ENCODE peak calls at places on chromosomes 6 and 20, in ten cellular contexts. One of them, this sample, is unnamed.

GRCh38 chr6:77040566-77041195 is 422.6 kb downstream of the HTR1B start:
- DNase-seq in effector memory CD4-positive, alpha-beta T cell: no peak
- DNase-seq in NAMALWA: no peak
- DNase-seq in Right ventricle myocardium superior: no peak
- DNase-seq in tibial nerve: no peak
- DNase-seq in activated CD4-positive, CD25-positive, alpha-beta regulatory T cell: no peak
- DNase-seq in nucleus accumbens: no peak
- DNase-seq in stimulated activated CD4-positive, alpha-beta T cell treated with anti-CD3 and anti-CD28 coated beads, Interleukin-4, amount 100 ng/mL, for 48 hours: no peak
- DNase-seq in GM03348: peak; percentile 24
- DNase-seq in IMR-90: peak; percentile 15
- DNase-seq in this sample: no peak

GRCh38 chr6:116439572-116439971 is 21.6 kb upstream of the CALHM6 start:
- DNase-seq in NAMALWA: no peak
- DNase-seq in GM03348: peak; percentile 18
- DNase-seq in tibial nerve: no peak
- DNase-seq in stimulated activated CD4-positive, alpha-beta T cell treated with anti-CD3 and anti-CD28 coated beads, Interleukin-4, amount 100 ng/mL, for 48 hours: no peak
- DNase-seq in effector memory CD4-positive, alpha-beta T cell: no peak
- DNase-seq in IMR-90: peak; percentile 52
- DNase-seq in activated CD4-positive, CD25-positive, alpha-beta regulatory T cell: no peak
- DNase-seq in nucleus accumbens: no peak
- DNase-seq in Right ventricle myocardium superior: no peak
- DNase-seq in this sample: no peak

GRCh38 chr6:624979-625378 is 31.9 kb downstream of the HUS1B start:
- DNase-seq in nucleus accumbens: no peak
- DNase-seq in tibial nerve: no peak
- DNase-seq in NAMALWA: peak; percentile 13
- DNase-seq in activated CD4-positive, CD25-positive, alpha-beta regulatory T cell: no peak
- DNase-seq in Right ventricle myocardium superior: no peak
- DNase-seq in stimulated activated CD4-positive, alpha-beta T cell treated with anti-CD3 and anti-CD28 coated beads, Interleukin-4, amount 100 ng/mL, for 48 hours: no peak
- DNase-seq in effector memory CD4-positive, alpha-beta T cell: no peak
- DNase-seq in GM03348: no peak
- DNase-seq in IMR-90: peak; percentile 51
- DNase-seq in this sample: no peak

GRCh38 chr20:63169731-63170130 is 46.2 kb downstream of the YTHDF1 start:
- DNase-seq in stimulated activated CD4-positive, alpha-beta T cell treated with anti-CD3 and anti-CD28 coated beads, Interleukin-4, amount 100 ng/mL, for 48 hours: no peak
- DNase-seq in effector memory CD4-positive, alpha-beta T cell: no peak
- DNase-seq in activated CD4-positive, CD25-positive, alpha-beta regulatory T cell: no peak
- DNase-seq in GM03348: no peak
- DNase-seq in tibial nerve: no peak
- DNase-seq in nucleus accumbens: no peak
- DNase-seq in IMR-90: no peak
- DNase-seq in NAMALWA: no peak
- DNase-seq in Right ventricle myocardium superior: no peak
- DNase-seq in this sample: no peak

GRCh38 chr6:121522771-121523386 is 87.4 kb downstream of the GJA1 start:
- DNase-seq in NAMALWA: no peak
- DNase-seq in Right ventricle myocardium superior: no peak
- DNase-seq in nucleus accumbens: no peak
- DNase-seq in stimulated activated CD4-positive, alpha-beta T cell treated with anti-CD3 and anti-CD28 coated beads, Interleukin-4, amount 100 ng/mL, for 48 hours: no peak
- DNase-seq in GM03348: peak; percentile 41
- DNase-seq in activated CD4-positive, CD25-positive, alpha-beta regulatory T cell: no peak
- DNase-seq in IMR-90: peak; percentile 35
- DNase-seq in effector memory CD4-positive, alpha-beta T cell: no peak
- DNase-seq in tibial nerve: no peak
- DNase-seq in this sample: no peak

GRCh38 chr20:52031206-52031573 is 160.4 kb downstream of the ZFP64 start:
- DNase-seq in nucleus accumbens: no peak
- DNase-seq in activated CD4-positive, CD25-positive, alpha-beta regulatory T cell: no peak
- DNase-seq in effector memory CD4-positive, alpha-beta T cell: no peak
- DNase-seq in Right ventricle myocardium superior: no peak
- DNase-seq in GM03348: peak; percentile 22
- DNase-seq in IMR-90: peak; percentile 69
- DNase-seq in stimulated activated CD4-positive, alpha-beta T cell treated with anti-CD3 and anti-CD28 coated beads, Interleukin-4, amount 100 ng/mL, for 48 hours: no peak
- DNase-seq in NAMALWA: no peak
- DNase-seq in tibial nerve: no peak
- DNase-seq in this sample: no peak

GRCh38 chr20:36335187-36335870 is 29.2 kb downstream of the DLGAP4 start:
- DNase-seq in Right ventricle myocardium superior: peak; percentile 2
- DNase-seq in effector memory CD4-positive, alpha-beta T cell: no peak
- DNase-seq in tibial nerve: no peak
- DNase-seq in activated CD4-positive, CD25-positive, alpha-beta regulatory T cell: no peak
- DNase-seq in nucleus accumbens: no peak
- DNase-seq in stimulated activated CD4-positive, alpha-beta T cell treated with anti-CD3 and anti-CD28 coated beads, Interleukin-4, amount 100 ng/mL, for 48 hours: no peak
- DNase-seq in GM03348: no peak
- DNase-seq in IMR-90: no peak
- DNase-seq in NAMALWA: no peak
- DNase-seq in this sample: no peak

GRCh38 chr6:170067257-170067656 is 223.6 kb downstream of the DLL1 start:
- DNase-seq in nucleus accumbens: no peak
- DNase-seq in effector memory CD4-positive, alpha-beta T cell: no peak
- DNase-seq in IMR-90: no peak
- DNase-seq in stimulated activated CD4-positive, alpha-beta T cell treated with anti-CD3 and anti-CD28 coated beads, Interleukin-4, amount 100 ng/mL, for 48 hours: no peak
- DNase-seq in NAMALWA: no peak
- DNase-seq in GM03348: no peak
- DNase-seq in activated CD4-positive, CD25-positive, alpha-beta regulatory T cell: no peak
- DNase-seq in Right ventricle myocardium superior: peak; percentile 24
- DNase-seq in tibial nerve: no peak
- DNase-seq in this sample: peak; percentile 79

GRCh38 chr6:328184-328670 is 35.9 kb downstream of the DUSP22 start:
- DNase-seq in nucleus accumbens: no peak
- DNase-seq in GM03348: peak; percentile 91
- DNase-seq in tibial nerve: peak; percentile 83
- DNase-seq in stimulated activated CD4-positive, alpha-beta T cell treated with anti-CD3 and anti-CD28 coated beads, Interleukin-4, amount 100 ng/mL, for 48 hours: no peak
- DNase-seq in activated CD4-positive, CD25-positive, alpha-beta regulatory T cell: no peak
- DNase-seq in Right ventricle myocardium superior: no peak
- DNase-seq in NAMALWA: peak; percentile 72
- DNase-seq in IMR-90: peak; percentile 92
- DNase-seq in effector memory CD4-positive, alpha-beta T cell: no peak
- DNase-seq in this sample: no peak

GRCh38 chr20:11845311-11845710 is 72.4 kb upstream of the BTBD3 start:
- DNase-seq in Right ventricle myocardium superior: no peak
- DNase-seq in nucleus accumbens: no peak
- DNase-seq in IMR-90: peak; percentile 48
- DNase-seq in tibial nerve: no peak
- DNase-seq in NAMALWA: no peak
- DNase-seq in activated CD4-positive, CD25-positive, alpha-beta regulatory T cell: no peak
- DNase-seq in stimulated activated CD4-positive, alpha-beta T cell treated with anti-CD3 and anti-CD28 coated beads, Interleukin-4, amount 100 ng/mL, for 48 hours: no peak
- DNase-seq in effector memory CD4-positive, alpha-beta T cell: no peak
- DNase-seq in GM03348: peak; percentile 19
- DNase-seq in this sample: no peak

GRCh38 chr20:8895472-8895871 is 173.4 kb upstream of the PLCB4 start:
- DNase-seq in effector memory CD4-positive, alpha-beta T cell: no peak
- DNase-seq in NAMALWA: no peak
- DNase-seq in GM03348: no peak
- DNase-seq in Right ventricle myocardium superior: no peak
- DNase-seq in nucleus accumbens: no peak
- DNase-seq in stimulated activated CD4-positive, alpha-beta T cell treated with anti-CD3 and anti-CD28 coated beads, Interleukin-4, amount 100 ng/mL, for 48 hours: no peak
- DNase-seq in activated CD4-positive, CD25-positive, alpha-beta regulatory T cell: no peak
- DNase-seq in tibial nerve: no peak
- DNase-seq in IMR-90: no peak
- DNase-seq in this sample: no peak

GRCh38 chr20:43003318-43003928 is 186.3 kb downstream of the PTPRT start:
- DNase-seq in activated CD4-positive, CD25-positive, alpha-beta regulatory T cell: no peak
- DNase-seq in NAMALWA: no peak
- DNase-seq in stimulated activated CD4-positive, alpha-beta T cell treated with anti-CD3 and anti-CD28 coated beads, Interleukin-4, amount 100 ng/mL, for 48 hours: no peak
- DNase-seq in IMR-90: no peak
- DNase-seq in Right ventricle myocardium superior: no peak
- DNase-seq in effector memory CD4-positive, alpha-beta T cell: no peak
- DNase-seq in GM03348: no peak
- DNase-seq in nucleus accumbens: no peak
- DNase-seq in tibial nerve: no peak
- DNase-seq in this sample: no peak

GRCh38 chr6:111113731-111114438 is 26.6 kb downstream of the SLC16A10 start:
- DNase-seq in IMR-90: peak; percentile 48
- DNase-seq in NAMALWA: no peak
- DNase-seq in stimulated activated CD4-positive, alpha-beta T cell treated with anti-CD3 and anti-CD28 coated beads, Interleukin-4, amount 100 ng/mL, for 48 hours: peak; percentile 34
- DNase-seq in tibial nerve: peak; percentile 14
- DNase-seq in Right ventricle myocardium superior: peak; percentile 47
- DNase-seq in activated CD4-positive, CD25-positive, alpha-beta regulatory T cell: peak; percentile 14
- DNase-seq in nucleus accumbens: peak; percentile 1
- DNase-seq in GM03348: peak; percentile 16
- DNase-seq in effector memory CD4-positive, alpha-beta T cell: no peak
- DNase-seq in this sample: peak; percentile 25

GRCh38 chr20:7237251-7237650 is 469.8 kb downstream of the BMP2 start:
- DNase-seq in IMR-90: no peak
- DNase-seq in activated CD4-positive, CD25-positive, alpha-beta regulatory T cell: no peak
- DNase-seq in tibial nerve: no peak
- DNase-seq in Right ventricle myocardium superior: no peak
- DNase-seq in effector memory CD4-positive, alpha-beta T cell: no peak
- DNase-seq in NAMALWA: no peak
- DNase-seq in nucleus accumbens: no peak
- DNase-seq in stimulated activated CD4-positive, alpha-beta T cell treated with anti-CD3 and anti-CD28 coated beads, Interleukin-4, amount 100 ng/mL, for 48 hours: no peak
- DNase-seq in GM03348: no peak
- DNase-seq in this sample: no peak

GRCh38 chr6:148951662-148952061 is 204.8 kb downstream of the UST start:
- DNase-seq in NAMALWA: no peak
- DNase-seq in effector memory CD4-positive, alpha-beta T cell: no peak
- DNase-seq in stimulated activated CD4-positive, alpha-beta T cell treated with anti-CD3 and anti-CD28 coated beads, Interleukin-4, amount 100 ng/mL, for 48 hours: no peak
- DNase-seq in activated CD4-positive, CD25-positive, alpha-beta regulatory T cell: no peak
- DNase-seq in nucleus accumbens: no peak
- DNase-seq in IMR-90: no peak
- DNase-seq in GM03348: no peak
- DNase-seq in Right ventricle myocardium superior: no peak
- DNase-seq in tibial nerve: no peak
- DNase-seq in this sample: no peak

GRCh38 chr6:125020385-125020784 is 58.1 kb downstream of the RNF217 start:
- DNase-seq in stimulated activated CD4-positive, alpha-beta T cell treated with anti-CD3 and anti-CD28 coated beads, Interleukin-4, amount 100 ng/mL, for 48 hours: no peak
- DNase-seq in Right ventricle myocardium superior: no peak
- DNase-seq in GM03348: peak; percentile 59
- DNase-seq in effector memory CD4-positive, alpha-beta T cell: no peak
- DNase-seq in tibial nerve: no peak
- DNase-seq in nucleus accumbens: no peak
- DNase-seq in NAMALWA: no peak
- DNase-seq in IMR-90: peak; percentile 42
- DNase-seq in activated CD4-positive, CD25-positive, alpha-beta regulatory T cell: no peak
- DNase-seq in this sample: no peak

GRCh38 chr6:30730611-30731435 is 10.7 kb downstream of the TUBB start:
- DNase-seq in activated CD4-positive, CD25-positive, alpha-beta regulatory T cell: peak; percentile 71
- DNase-seq in IMR-90: peak; percentile 47
- DNase-seq in nucleus accumbens: peak; percentile 52
- DNase-seq in GM03348: no peak
- DNase-seq in NAMALWA: peak; percentile 85
- DNase-seq in effector memory CD4-positive, alpha-beta T cell: peak; percentile 71
- DNase-seq in tibial nerve: peak; percentile 41
- DNase-seq in Right ventricle myocardium superior: peak; percentile 74
- DNase-seq in stimulated activated CD4-positive, alpha-beta T cell treated with anti-CD3 and anti-CD28 coated beads, Interleukin-4, amount 100 ng/mL, for 48 hours: peak; percentile 83
- DNase-seq in this sample: peak; percentile 65

GRCh38 chr6:83884523-83884922 is 25.0 kb downstream of the CYB5R4 start:
- DNase-seq in tibial nerve: no peak
- DNase-seq in IMR-90: peak; percentile 58
- DNase-seq in activated CD4-positive, CD25-positive, alpha-beta regulatory T cell: no peak
- DNase-seq in GM03348: peak; percentile 52
- DNase-seq in effector memory CD4-positive, alpha-beta T cell: no peak
- DNase-seq in NAMALWA: peak; percentile 75
- DNase-seq in Right ventricle myocardium superior: no peak
- DNase-seq in stimulated activated CD4-positive, alpha-beta T cell treated with anti-CD3 and anti-CD28 coated beads, Interleukin-4, amount 100 ng/mL, for 48 hours: no peak
- DNase-seq in nucleus accumbens: no peak
- DNase-seq in this sample: no peak

GRCh38 chr20:33169176-33169794 is 1.3 kb downstream of the BPIFA2 start:
- DNase-seq in IMR-90: no peak
- DNase-seq in Right ventricle myocardium superior: no peak
- DNase-seq in nucleus accumbens: no peak
- DNase-seq in effector memory CD4-positive, alpha-beta T cell: no peak
- DNase-seq in NAMALWA: peak; percentile 56
- DNase-seq in stimulated activated CD4-positive, alpha-beta T cell treated with anti-CD3 and anti-CD28 coated beads, Interleukin-4, amount 100 ng/mL, for 48 hours: peak; percentile 25
- DNase-seq in activated CD4-positive, CD25-positive, alpha-beta regulatory T cell: peak; percentile 15
- DNase-seq in tibial nerve: no peak
- DNase-seq in GM03348: no peak
- DNase-seq in this sample: no peak